ENCODE peak calls at places on chromosomes 11 and 22, in seven cellular contexts. N is left lung; J is NCI-H1417; X is Ammon's horn; V is naive thymus-derived CD8-positive, alpha-beta T cell; G is myocyte; K is stimulated activated CD4-positive, alpha-beta T cell treated with anti-CD3 and anti-CD28 coated beads, TNF-alpha, amount 100 ng/mL, for 1 hour. A is an unnamed sample.

GRCh38 chr22:48718818-48719500 is 1108.7 kb downstream of the BRD1 start:
- DNase-seq in G (no peak), K (no peak), V (no peak), X (no peak), J (no peak), N (peak; percentile 59), A (no peak)

GRCh38 chr22:35883028-35883620 is 145.5 kb downstream of the RBFOX2 start:
- DNase-seq in X (no peak), G (peak; percentile 75), J (no peak), N (no peak), K (no peak), V (no peak), A (peak; percentile 42)

GRCh38 chr11:33635161-33635560 is 65.5 kb downstream of the C11orf91 start:
- DNase-seq in X (peak; percentile 44), K (no peak), V (no peak), N (no peak), J (no peak), G (peak; percentile 48), A (no peak)

GRCh38 chr11:117932987-117933386 is 3.8 kb upstream of the TMPRSS13 start:
- DNase-seq in G (no peak), N (no peak), X (no peak), K (no peak), J (no peak), V (no peak), A (no peak)

GRCh38 chr11:102760355-102761035 is 19.9 kb downstream of the MMP10 start:
- DNase-seq in G (peak; percentile 76), J (no peak), V (no peak), K (no peak), X (no peak), N (no peak), A (peak; percentile 65)

GRCh38 chr11:69080361-69080973 is 31.7 kb downstream of the TPCN2 start:
- DNase-seq in K (no peak), J (no peak), X (no peak), V (peak; percentile 9), G (peak; percentile 96), N (no peak), A (no peak)

GRCh38 chr11:35529971-35530495 is 4.6 kb upstream of the PAMR1 start:
- DNase-seq in K (no peak), N (no peak), X (no peak), J (no peak), G (peak; percentile 88), V (no peak), A (no peak)

GRCh38 chr11:98940913-98941312 is 79.8 kb upstream of the CNTN5 start:
- DNase-seq in J (no peak), G (no peak), K (no peak), X (no peak), N (no peak), V (no peak), A (no peak)

GRCh38 chr11:64971421-64972233 is at the start of gene MAJIN:
- DNase-seq in J (no peak), X (peak; percentile 63), N (peak; percentile 94), V (peak; percentile 85), K (peak; percentile 81), G (no peak), A (peak; percentile 51)

GRCh38 chr11:1301220-1302000 is 8.0 kb downstream of the TOLLIP start:
- DNase-seq in X (no peak), N (no peak), K (no peak), G (no peak), V (no peak), J (no peak), A (no peak)

GRCh38 chr22:19868773-19869471 is 14.2 kb upstream of the GNB1L start:
- DNase-seq in K (no peak), V (no peak), J (no peak), X (peak; percentile 66), G (no peak), N (peak; percentile 70), A (peak; percentile 76)

GRCh38 chr11:88484873-88485621 is 147.5 kb upstream of the CTSC start:
- DNase-seq in J (no peak), N (peak; percentile 37), K (no peak), V (no peak), X (no peak), G (peak; percentile 24), A (peak; percentile 35)

GRCh38 chr11:25211635-25212251 is 714.9 kb downstream of the LUZP2 start:
- DNase-seq in N (no peak), G (no peak), J (no peak), V (no peak), X (no peak), K (no peak), A (no peak)

GRCh38 chr11:75077316-75077715 is 19.4 kb downstream of the OR2AT4 start:
- DNase-seq in N (no peak), X (no peak), K (no peak), G (no peak), J (no peak), V (no peak), A (no peak)

GRCh38 chr22:29443861-29444431 is 5.6 kb downstream of the RFPL1 start:
- DNase-seq in K (no peak), J (no peak), G (no peak), V (no peak), X (no peak), N (no peak), A (no peak)

GRCh38 chr22:32175751-32176644 is 16.9 kb upstream of the C22orf42 start:
- DNase-seq in X (no peak), V (no peak), K (no peak), N (no peak), J (peak; percentile 56), G (no peak), A (no peak)

GRCh38 chr11:62025429-62026105 is 58.1 kb upstream of the FTH1 start:
- DNase-seq in J (no peak), K (peak; percentile 52), N (peak; percentile 78), X (peak; percentile 71), V (peak; percentile 64), G (peak; percentile 53), A (no peak)

GRCh38 chr11:17389957-17390649 is 1.6 kb upstream of the KCNJ11 start:
- DNase-seq in V (no peak), G (no peak), N (peak; percentile 66), K (no peak), J (no peak), X (no peak), A (no peak)

GRCh38 chr11:3840870-3841425 is at the start of gene RHOG:
- DNase-seq in J (peak; percentile 85), X (peak; percentile 82), G (peak; percentile 83), V (peak; percentile 72), N (peak; percentile 97), K (no peak), A (peak; percentile 78)

GRCh38 chr11:126834149-126834548 is 166.4 kb downstream of the KIRREL3 start:
- DNase-seq in V (no peak), X (no peak), N (no peak), K (no peak), J (no peak), G (peak; percentile 55), A (no peak)

GRCh38 chr11:116309446-116309845 is 463.3 kb downstream of the BUD13 start:
- DNase-seq in G (no peak), J (no peak), K (no peak), X (no peak), N (no peak), V (no peak), A (no peak)

GRCh38 chr11:46901156-46901555 is 17.2 kb downstream of the LRP4 start:
- DNase-seq in G (no peak), J (no peak), N (no peak), K (no peak), X (no peak), V (no peak), A (peak; percentile 31)

GRCh38 chr11:125180413-125181305 is 16.1 kb downstream of the PKNOX2 start:
- DNase-seq in G (no peak), J (no peak), K (no peak), V (no peak), N (no peak), X (no peak), A (no peak)

GRCh38 chr11:34344410-34345011 is 13.3 kb downstream of the ABTB2 start:
- DNase-seq in K (no peak), J (no peak), G (no peak), N (no peak), X (no peak), V (no peak), A (no peak)

GRCh38 chr22:16959345-16959930 is 48.6 kb downstream of the GAB4 start:
- DNase-seq in N (no peak), J (no peak), K (no peak), X (no peak), G (no peak), V (no peak), A (no peak)

GRCh38 chr11:13076961-13077360 is 67.8 kb downstream of the RASSF10 start:
- DNase-seq in K (no peak), J (no peak), X (no peak), V (no peak), N (no peak), G (no peak), A (no peak)

GRCh38 chr11:94732617-94733292 is 35.4 kb upstream of the AMOTL1 start:
- DNase-seq in J (peak; percentile 32), K (no peak), N (peak; percentile 40), G (no peak), X (no peak), V (no peak), A (no peak)

GRCh38 chr11:130420478-130421198 is 7.8 kb downstream of the ADAMTS8 start:
- DNase-seq in X (no peak), V (no peak), J (no peak), K (no peak), G (no peak), N (no peak), A (no peak)

GRCh38 chr11:83070878-83071640 is 638 bp downstream of the RAB30 start:
- DNase-seq in J (peak; percentile 51), V (no peak), K (no peak), G (peak; percentile 29), N (no peak), X (peak; percentile 69), A (peak; percentile 20)

GRCh38 chr11:133181066-133181465 is 351.2 kb downstream of the OPCML start:
- DNase-seq in G (no peak), N (no peak), V (no peak), J (no peak), K (no peak), X (no peak), A (no peak)

GRCh38 chr11:66541892-66542291 is 4.0 kb downstream of the ZDHHC24 start:
- DNase-seq in G (no peak), N (no peak), J (no peak), X (no peak), K (no peak), V (no peak), A (no peak)

GRCh38 chr11:23570828-23571227 is 710.6 kb upstream of the CCDC179 start:
- DNase-seq in V (no peak), X (no peak), G (no peak), N (no peak), K (no peak), J (no peak), A (no peak)

GRCh38 chr11:6925636-6926207 is 504 bp upstream of the ZNF215 start:
- DNase-seq in J (peak; percentile 51), G (no peak), X (peak; percentile 25), V (no peak), N (no peak), K (no peak), A (no peak)

GRCh38 chr11:128908391-128909246 is 17.5 kb downstream of the KCNJ5 start:
- DNase-seq in N (no peak), G (peak; percentile 95), X (peak; percentile 74), J (no peak), V (no peak), K (no peak), A (no peak)

GRCh38 chr11:74418509-74418895 is 20.3 kb upstream of the PGM2L1 start:
- DNase-seq in K (no peak), V (no peak), N (no peak), X (no peak), G (peak; percentile 73), J (peak; percentile 20), A (peak; percentile 71)

A was measured in foreskin melanocyte.